ENCODE peak calls at places on chromosomes 16 and 17, in five cellular contexts. One of them, this sample, is unnamed.

GRCh38 chr16:85151603-85152413 is 39.5 kb upstream of the CIBAR2 start:
- DNase-seq in kidney tubule cell: peak; percentile 32
- DNase-seq in HTR-8/SVneo: peak; percentile 95
- DNase-seq in stomach: peak; percentile 72
- DNase-seq in T-helper 17 cell: no peak
- DNase-seq in this sample: no peak

GRCh38 chr17:74052993-74053744 is 150.3 kb upstream of the RPL38 start:
- DNase-seq in kidney tubule cell: no peak
- DNase-seq in HTR-8/SVneo: no peak
- DNase-seq in stomach: no peak
- DNase-seq in T-helper 17 cell: no peak
- DNase-seq in this sample: no peak

GRCh38 chr17:31724619-31725018 is 134.4 kb downstream of the COPRS start:
- DNase-seq in kidney tubule cell: no peak
- DNase-seq in HTR-8/SVneo: no peak
- DNase-seq in stomach: no peak
- DNase-seq in T-helper 17 cell: no peak
- DNase-seq in this sample: no peak

GRCh38 chr17:43661699-43662431 is at the start of gene MEOX1:
- DNase-seq in kidney tubule cell: peak; percentile 53
- DNase-seq in HTR-8/SVneo: peak; percentile 90
- DNase-seq in stomach: no peak
- DNase-seq in T-helper 17 cell: no peak
- DNase-seq in this sample: no peak

GRCh38 chr16:67260426-67261063 is 11.8 kb downstream of the SLC9A5 start:
- DNase-seq in kidney tubule cell: peak; percentile 67
- DNase-seq in HTR-8/SVneo: peak; percentile 67
- DNase-seq in stomach: peak; percentile 61
- DNase-seq in T-helper 17 cell: no peak
- DNase-seq in this sample: peak; percentile 77

GRCh38 chr16:707062-707538 is 1.5 kb upstream of the FBXL16 start:
- DNase-seq in kidney tubule cell: no peak
- DNase-seq in HTR-8/SVneo: no peak
- DNase-seq in stomach: no peak
- DNase-seq in T-helper 17 cell: no peak
- DNase-seq in this sample: no peak

GRCh38 chr16:57747996-57748395 is 12.4 kb downstream of the KATNB1 start:
- DNase-seq in kidney tubule cell: no peak
- DNase-seq in HTR-8/SVneo: no peak
- DNase-seq in stomach: no peak
- DNase-seq in T-helper 17 cell: no peak
- DNase-seq in this sample: no peak

GRCh38 chr17:5706835-5707234 is 122.5 kb upstream of the NLRP1 start:
- DNase-seq in kidney tubule cell: peak; percentile 65
- DNase-seq in HTR-8/SVneo: peak; percentile 60
- DNase-seq in stomach: peak; percentile 45
- DNase-seq in T-helper 17 cell: peak; percentile 29
- DNase-seq in this sample: peak; percentile 59

GRCh38 chr16:89534147-89534788 is 26.1 kb downstream of the SPG7 start:
- DNase-seq in kidney tubule cell: no peak
- DNase-seq in HTR-8/SVneo: no peak
- DNase-seq in stomach: no peak
- DNase-seq in T-helper 17 cell: no peak
- DNase-seq in this sample: peak; percentile 56

GRCh38 chr17:65035191-65035590 is 21.3 kb downstream of the GNA13 start:
- DNase-seq in kidney tubule cell: no peak
- DNase-seq in HTR-8/SVneo: no peak
- DNase-seq in stomach: no peak
- DNase-seq in T-helper 17 cell: no peak
- DNase-seq in this sample: no peak

GRCh38 chr17:64692187-64692586 is 30.1 kb upstream of the SMURF2 start:
- DNase-seq in kidney tubule cell: no peak
- DNase-seq in HTR-8/SVneo: no peak
- DNase-seq in stomach: no peak
- DNase-seq in T-helper 17 cell: no peak
- DNase-seq in this sample: no peak

GRCh38 chr17:76207268-76207667 is 33.0 kb downstream of the RNF157 start:
- DNase-seq in kidney tubule cell: no peak
- DNase-seq in HTR-8/SVneo: no peak
- DNase-seq in stomach: no peak
- DNase-seq in T-helper 17 cell: no peak
- DNase-seq in this sample: no peak

GRCh38 chr17:40452074-40452787 is 9.0 kb downstream of the IGFBP4 start:
- DNase-seq in kidney tubule cell: peak; percentile 63
- DNase-seq in HTR-8/SVneo: no peak
- DNase-seq in stomach: no peak
- DNase-seq in T-helper 17 cell: no peak
- DNase-seq in this sample: no peak

GRCh38 chr16:983044-984030 is 1.8 kb downstream of the SOX8 start:
- DNase-seq in kidney tubule cell: no peak
- DNase-seq in HTR-8/SVneo: no peak
- DNase-seq in stomach: no peak
- DNase-seq in T-helper 17 cell: no peak
- DNase-seq in this sample: no peak

GRCh38 chr17:48998557-48999440 is 1.6 kb downstream of the IGF2BP1 start:
- DNase-seq in kidney tubule cell: no peak
- DNase-seq in HTR-8/SVneo: peak; percentile 44
- DNase-seq in stomach: no peak
- DNase-seq in T-helper 17 cell: no peak
- DNase-seq in this sample: peak; percentile 41

GRCh38 chr17:73911726-73912359 is 267.6 kb upstream of the SDK2 start:
- DNase-seq in kidney tubule cell: no peak
- DNase-seq in HTR-8/SVneo: no peak
- DNase-seq in stomach: no peak
- DNase-seq in T-helper 17 cell: no peak
- DNase-seq in this sample: no peak

GRCh38 chr17:2259769-2260536 is 43.6 kb downstream of the SMG6 start:
- DNase-seq in kidney tubule cell: no peak
- DNase-seq in HTR-8/SVneo: no peak
- DNase-seq in stomach: no peak
- DNase-seq in T-helper 17 cell: peak; percentile 16
- DNase-seq in this sample: no peak

GRCh38 chr16:30659507-30660423 is 1.5 kb downstream of the FBRS start:
- DNase-seq in kidney tubule cell: peak; percentile 35
- DNase-seq in HTR-8/SVneo: no peak
- DNase-seq in stomach: no peak
- DNase-seq in T-helper 17 cell: peak; percentile 51
- DNase-seq in this sample: peak; percentile 26

GRCh38 chr16:90046971-90047713 is 27.9 kb upstream of the DBNDD1 start:
- DNase-seq in kidney tubule cell: peak; percentile 59
- DNase-seq in HTR-8/SVneo: peak; percentile 51
- DNase-seq in stomach: peak; percentile 80
- DNase-seq in T-helper 17 cell: peak; percentile 19
- DNase-seq in this sample: no peak

GRCh38 chr17:58294034-58294433 is 13.3 kb upstream of the MPO start:
- DNase-seq in kidney tubule cell: no peak
- DNase-seq in HTR-8/SVneo: no peak
- DNase-seq in stomach: no peak
- DNase-seq in T-helper 17 cell: no peak
- DNase-seq in this sample: no peak

This sample was measured in OCI-LY7.